ENCODE peak calls at places on chromosome 10, in nine cellular contexts. X is thoracic aorta; Q is glutamatergic neuron; J is NCI-H2081 treated with DMSO at 0.1 percent for 48 hours; S is mesenteric fat pad; B is iris pigment epithelial cell; G is activated CD4-positive, alpha-beta T cell treated with anti-CD3 and anti-CD28 coated beads for 1 hour; I is epithelial cell of esophagus; E is Right ventricle myocardium superior. M is an unnamed sample.

GRCh38 chr10:131742371-131743000 is 158.3 kb upstream of the PPP2R2D start:
- DNase-seq in X (no peak), Q (no peak), J (no peak), S (peak; percentile 67), B (no peak), G (no peak), I (no peak), E (no peak), M (no peak)

GRCh38 chr10:60433684-60434083 is 44.0 kb upstream of the ANK3 start:
- DNase-seq in X (no peak), Q (no peak), J (no peak), S (no peak), B (peak; percentile 84), G (no peak), I (no peak), E (no peak), M (no peak)

GRCh38 chr10:122168598-122168997 is 102.5 kb upstream of the BTBD16 start:
- DNase-seq in X (no peak), Q (no peak), J (no peak), S (no peak), B (peak; percentile 23), G (no peak), I (no peak), E (no peak), M (no peak)

GRCh38 chr10:106515206-106515790 is 649.2 kb downstream of the SORCS1 start:
- DNase-seq in X (no peak), Q (no peak), J (no peak), S (no peak), B (peak; percentile 19), G (no peak), I (peak; percentile 80), E (no peak), M (peak; percentile 8)

GRCh38 chr10:86139066-86139657 is 227.4 kb downstream of the GRID1 start:
- DNase-seq in X (no peak), Q (peak; percentile 54), J (no peak), S (no peak), B (no peak), G (no peak), I (no peak), E (no peak), M (no peak)

GRCh38 chr10:34655286-34656170 is 159.6 kb downstream of the PARD3 start:
- DNase-seq in X (no peak), Q (no peak), J (no peak), S (no peak), B (peak; percentile 72), G (no peak), I (peak; percentile 79), E (no peak), M (peak; percentile 54)

GRCh38 chr10:86253171-86254072 is 113.2 kb downstream of the GRID1 start:
- DNase-seq in X (no peak), Q (no peak), J (no peak), S (peak; percentile 62), B (no peak), G (no peak), I (no peak), E (no peak), M (no peak)

GRCh38 chr10:3123571-3124411 is 48.8 kb downstream of the PITRM1 start:
- DNase-seq in X (no peak), Q (no peak), J (no peak), S (no peak), B (no peak), G (no peak), I (no peak), E (peak; percentile 78), M (no peak)

GRCh38 chr10:48446785-48447184 is 140.3 kb downstream of the MAPK8 start:
- DNase-seq in X (no peak), Q (no peak), J (no peak), S (peak; percentile 74), B (no peak), G (no peak), I (no peak), E (no peak), M (no peak)

GRCh38 chr10:23439452-23439919 is 611 bp downstream of the OTUD1 start:
- DNase-seq in X (no peak), Q (peak; percentile 51), J (no peak), S (no peak), B (peak; percentile 22), G (no peak), I (peak; percentile 30), E (no peak), M (peak; percentile 6)

GRCh38 chr10:115762029-115762428 is 511.0 kb downstream of the GFRA1 start:
- DNase-seq in X (no peak), Q (no peak), J (no peak), S (no peak), B (peak; percentile 44), G (no peak), I (no peak), E (no peak), M (no peak)

GRCh38 chr10:132836248-132836831 is 50.4 kb upstream of the NKX6-2 start:
- DNase-seq in X (no peak), Q (no peak), J (no peak), S (peak; percentile 84), B (no peak), G (no peak), I (no peak), E (peak; percentile 68), M (no peak)

GRCh38 chr10:116408716-116409115 is 18.9 kb upstream of the PNLIPRP3 start:
- DNase-seq in X (no peak), Q (no peak), J (no peak), S (no peak), B (no peak), G (no peak), I (no peak), E (no peak), M (no peak)

GRCh38 chr10:75233444-75234016 is 2.2 kb downstream of the COMTD1 start:
- DNase-seq in X (no peak), Q (no peak), J (no peak), S (no peak), B (no peak), G (no peak), I (no peak), E (no peak), M (no peak)

GRCh38 chr10:3099291-3100092 is 32.1 kb downstream of the PFKP start:
- DNase-seq in X (no peak), Q (no peak), J (no peak), S (no peak), B (peak; percentile 95), G (no peak), I (peak; percentile 86), E (no peak), M (no peak)

GRCh38 chr10:88289342-88289741 is 293.8 kb downstream of the RNLS start:
- DNase-seq in X (no peak), Q (no peak), J (no peak), S (no peak), B (peak; percentile 25), G (no peak), I (peak; percentile 55), E (no peak), M (no peak)

GRCh38 chr10:18179901-18180300 is 39.7 kb downstream of the CACNB2 start:
- DNase-seq in X (no peak), Q (no peak), J (no peak), S (no peak), B (peak; percentile 88), G (no peak), I (no peak), E (no peak), M (peak; percentile 38)

GRCh38 chr10:30270247-30270646 is 78.8 kb downstream of the MTPAP start:
- DNase-seq in X (no peak), Q (no peak), J (no peak), S (no peak), B (peak; percentile 15), G (no peak), I (peak; percentile 5), E (no peak), M (no peak)

GRCh38 chr10:20776384-20776783 is 120.7 kb downstream of the NEBL start:
- DNase-seq in X (no peak), Q (no peak), J (no peak), S (no peak), B (no peak), G (no peak), I (no peak), E (no peak), M (no peak)

GRCh38 chr10:57983226-57983870 is 284.3 kb downstream of the IPMK start:
- DNase-seq in X (no peak), Q (no peak), J (no peak), S (no peak), B (no peak), G (no peak), I (peak; percentile 48), E (no peak), M (no peak)

GRCh38 chr10:84317174-84317573 is 11.2 kb upstream of the CCSER2 start:
- DNase-seq in X (no peak), Q (no peak), J (no peak), S (no peak), B (no peak), G (no peak), I (no peak), E (no peak), M (no peak)

GRCh38 chr10:127149613-127150081 is 46.7 kb downstream of the INSYN2A start:
- DNase-seq in X (no peak), Q (no peak), J (no peak), S (no peak), B (peak; percentile 46), G (no peak), I (no peak), E (no peak), M (no peak)

GRCh38 chr10:46528171-46528671 is 28.2 kb downstream of the GPRIN2 start:
- DNase-seq in X (no peak), Q (peak; percentile 17), J (no peak), S (peak; percentile 90), B (no peak), G (no peak), I (no peak), E (no peak), M (no peak)

GRCh38 chr10:44066856-44067255 is 318.0 kb downstream of the CXCL12 start:
- DNase-seq in X (no peak), Q (no peak), J (no peak), S (no peak), B (no peak), G (no peak), I (no peak), E (no peak), M (no peak)

GRCh38 chr10:35216303-35216905 is 89.8 kb downstream of the CREM start:
- DNase-seq in X (no peak), Q (no peak), J (no peak), S (no peak), B (peak; percentile 34), G (no peak), I (peak; percentile 55), E (peak; percentile 53), M (no peak)

GRCh38 chr10:44660271-44660670 is 250.9 kb upstream of the TMEM72 start:
- DNase-seq in X (no peak), Q (no peak), J (no peak), S (no peak), B (peak; percentile 36), G (no peak), I (no peak), E (no peak), M (no peak)

GRCh38 chr10:88379575-88379974 is 203.5 kb downstream of the RNLS start:
- DNase-seq in X (no peak), Q (no peak), J (no peak), S (no peak), B (peak; percentile 94), G (no peak), I (peak; percentile 79), E (no peak), M (no peak)

GRCh38 chr10:48444266-48444665 is 137.8 kb downstream of the MAPK8 start:
- DNase-seq in X (no peak), Q (no peak), J (no peak), S (no peak), B (peak; percentile 26), G (no peak), I (peak; percentile 72), E (no peak), M (no peak)

GRCh38 chr10:104253106-104253505 is 1.6 kb upstream of the GSTO1 start:
- DNase-seq in X (no peak), Q (no peak), J (no peak), S (no peak), B (no peak), G (no peak), I (no peak), E (no peak), M (no peak)

GRCh38 chr10:117656385-117657367 is 114.1 kb downstream of the EMX2 start:
- DNase-seq in X (no peak), Q (no peak), J (no peak), S (no peak), B (no peak), G (no peak), I (no peak), E (no peak), M (no peak)

GRCh38 chr10:30784521-30784895 is 155.0 kb upstream of the LYZL2 start:
- DNase-seq in X (no peak), Q (no peak), J (peak; percentile 11), S (no peak), B (peak; percentile 41), G (no peak), I (no peak), E (no peak), M (no peak)